ENCODE peak calls at places on chromosome 13, in eight cellular contexts. G is activated T-cell treated with anti-CD3 and anti-CD28 coated beads for 1 hour; P is foreskin melanocyte; Y is body of pancreas; K is lung; N is C1 segment of cervical spinal cord; F is GM12865; C is activated naive CD8-positive, alpha-beta T cell treated with anti-CD3 and anti-CD28 coated beads, Interleukin-2, amount 50 U/mL, for 24 hours. L is an unnamed sample.

GRCh38 chr13:26964278-26965057 is 203.9 kb upstream of the GPR12 start:
- DNase-seq in G (no peak), P (no peak), Y (peak), K (peak), N (no peak), F (no peak), C (no peak), L (peak)

GRCh38 chr13:46184277-46184699 is 2.3 kb upstream of the LCP1 start:
- DNase-seq in G (peak), P (no peak), Y (peak), K (no peak), N (no peak), F (peak), C (peak), L (peak)

GRCh38 chr13:59584101-59584500 is 579.6 kb downstream of the DIAPH3 start:
- DNase-seq in G (no peak), P (no peak), Y (no peak), K (no peak), N (no peak), F (no peak), C (no peak), L (no peak)

GRCh38 chr13:110702591-110703526 is 3.1 kb downstream of the CARS2 start:
- DNase-seq in G (no peak), P (no peak), Y (no peak), K (no peak), N (no peak), F (no peak), C (no peak), L (peak)

GRCh38 chr13:84844473-84844872 is 954.7 kb downstream of the SLITRK6 start:
- DNase-seq in G (no peak), P (no peak), Y (no peak), K (no peak), N (no peak), F (no peak), C (no peak), L (peak)

GRCh38 chr13:112592647-112593046 is 4.7 kb upstream of the TUBGCP3 start:
- DNase-seq in G (no peak), P (no peak), Y (peak), K (no peak), N (no peak), F (no peak), C (no peak), L (no peak)

GRCh38 chr13:113942591-113943103 is 31.2 kb downstream of the C13orf46 start:
- DNase-seq in G (no peak), P (no peak), Y (no peak), K (no peak), N (no peak), F (no peak), C (no peak), L (no peak)

GRCh38 chr13:39729161-39729560 is 73.7 kb downstream of the COG6 start:
- DNase-seq in G (no peak), P (no peak), Y (no peak), K (no peak), N (no peak), F (no peak), C (no peak), L (no peak)

GRCh38 chr13:27599845-27600553 is 20.3 kb downstream of the LNX2 start:
- DNase-seq in G (no peak), P (peak), Y (peak), K (no peak), N (no peak), F (no peak), C (no peak), L (no peak)

GRCh38 chr13:106063591-106064308 is 471.7 kb downstream of the EFNB2 start:
- DNase-seq in G (no peak), P (peak), Y (no peak), K (no peak), N (no peak), F (no peak), C (no peak), L (no peak)

GRCh38 chr13:44870456-44870929 is 118.8 kb downstream of the NUFIP1 start:
- DNase-seq in G (no peak), P (no peak), Y (peak), K (peak), N (no peak), F (no peak), C (no peak), L (no peak)

GRCh38 chr13:60112771-60113170 is 51.0 kb downstream of the DIAPH3 start:
- DNase-seq in G (no peak), P (no peak), Y (no peak), K (no peak), N (no peak), F (no peak), C (no peak), L (no peak)

GRCh38 chr13:23899555-23899954 is 2.3 kb upstream of the C1QTNF9B start:
- DNase-seq in G (no peak), P (peak), Y (peak), K (no peak), N (no peak), F (peak), C (peak), L (peak)

GRCh38 chr13:64540468-64540867 is 2689.7 kb downstream of the PCDH9 start:
- DNase-seq in G (no peak), P (no peak), Y (no peak), K (no peak), N (no peak), F (no peak), C (no peak), L (no peak)

GRCh38 chr13:30049692-30050091 is 199.3 kb upstream of the UBL3 start:
- DNase-seq in G (no peak), P (no peak), Y (no peak), K (no peak), N (no peak), F (no peak), C (no peak), L (peak)

GRCh38 chr13:25771641-25772478 is 280.0 kb downstream of the SHISA2 start:
- DNase-seq in G (no peak), P (no peak), Y (no peak), K (no peak), N (no peak), F (no peak), C (no peak), L (no peak)

GRCh38 chr13:85174291-85174690 is 624.9 kb downstream of the SLITRK6 start:
- DNase-seq in G (no peak), P (no peak), Y (no peak), K (no peak), N (no peak), F (no peak), C (no peak), L (no peak)

GRCh38 chr13:38872693-38873092 is 117.9 kb downstream of the STOML3 start:
- DNase-seq in G (peak), P (peak), Y (peak), K (no peak), N (no peak), F (peak), C (peak), L (peak)